ENCODE peak calls at places on chromosomes 4 and X, in seven cellular contexts. J is globus pallidus; U is central memory CD4-positive, alpha-beta T cell; S is germinal center; B is stimulated activated CD4-positive, alpha-beta T cell treated with anti-CD3 and anti-CD28 coated beads, Interleukin-2, amount 100 ng/mL, for 48 hours; Y is stimulated activated naive CD4-positive, alpha-beta T cell; L is Calu3. C is an unnamed sample.

GRCh38 chr4:150178161-150178560 is 99.9 kb downstream of the DCLK2 start:
- DNase-seq in J (no peak), U (no peak), S (no peak), B (no peak), Y (no peak), L (no peak), C (no peak)

GRCh38 chr4:835148-836002 is 9.4 kb upstream of the CPLX1 start:
- DNase-seq in J (no peak), U (no peak), S (no peak), B (no peak), Y (no peak), L (peak), C (no peak)

GRCh38 chr4:155614111-155614762 is 52.4 kb upstream of the GUCY1A1 start:
- DNase-seq in J (no peak), U (no peak), S (no peak), B (no peak), Y (no peak), L (no peak), C (no peak)

GRCh38 chr4:34486964-34487363 is 1757.3 kb downstream of the ARAP2 start:
- DNase-seq in J (no peak), U (no peak), S (no peak), B (no peak), Y (no peak), L (no peak), C (no peak)

GRCh38 chr4:126839066-126839465 is 793.7 kb upstream of the INTU start:
- DNase-seq in J (no peak), U (no peak), S (no peak), B (no peak), Y (no peak), L (no peak), C (no peak)

GRCh38 chrX:73127700-73128241 is 48.5 kb upstream of the PABPC1L2A start:
- DNase-seq in J (peak), U (no peak), S (no peak), B (no peak), Y (no peak), L (no peak), C (no peak)

GRCh38 chrX:22069586-22069985 is 37.5 kb downstream of the PHEX start:
- DNase-seq in J (no peak), U (no peak), S (no peak), B (no peak), Y (no peak), L (no peak), C (no peak)

GRCh38 chr4:137521053-137521452 is 11.2 kb downstream of the PCDH18 start:
- DNase-seq in J (no peak), U (no peak), S (no peak), B (no peak), Y (no peak), L (no peak), C (no peak)

GRCh38 chrX:120021927-120022326 is 55.6 kb downstream of the RHOXF2B start:
- DNase-seq in J (no peak), U (no peak), S (no peak), B (no peak), Y (no peak), L (no peak), C (no peak)

GRCh38 chr4:140497776-140498636 is at the start of gene MGAT4D:
- DNase-seq in J (no peak), U (no peak), S (no peak), B (no peak), Y (no peak), L (peak), C (no peak)

GRCh38 chrX:52870041-52870440 is 2.2 kb upstream of the XAGE3 start:
- DNase-seq in J (no peak), U (no peak), S (no peak), B (no peak), Y (no peak), L (no peak), C (no peak)

GRCh38 chr4:71344067-71344466 is 5.2 kb downstream of the SLC4A4 start:
- DNase-seq in J (no peak), U (no peak), S (no peak), B (no peak), Y (no peak), L (no peak), C (no peak)

GRCh38 chr4:3391422-3391821 is 50.3 kb upstream of the HGFAC start:
- DNase-seq in J (no peak), U (no peak), S (no peak), B (no peak), Y (no peak), L (no peak), C (no peak)

GRCh38 chrX:11363069-11363594 is 69.9 kb downstream of the AMELX start:
- DNase-seq in J (peak), U (no peak), S (peak), B (no peak), Y (no peak), L (no peak), C (peak)

GRCh38 chr4:54930226-54930625 is 195.2 kb downstream of the KDR start:
- DNase-seq in J (no peak), U (no peak), S (no peak), B (no peak), Y (no peak), L (peak), C (no peak)

GRCh38 chr4:76489799-76490176 is 54.8 kb downstream of the SHROOM3 start:
- DNase-seq in J (no peak), U (no peak), S (no peak), B (no peak), Y (no peak), L (no peak), C (no peak)

GRCh38 chr4:992297-993110 is 700 bp downstream of the SLC26A1 start:
- DNase-seq in J (no peak), U (no peak), S (no peak), B (no peak), Y (no peak), L (peak), C (no peak)

GRCh38 chr4:80610845-80611244 is 275.3 kb downstream of the CFAP299 start:
- DNase-seq in J (no peak), U (no peak), S (peak), B (no peak), Y (no peak), L (peak), C (peak)